ENCODE peak calls at places on chromosomes 16 and 17, in five cellular contexts. A is A549, O is left ventricle myocardium inferior, Y is fibroblast of mammary gland, W is AG04450. C is an unnamed sample.

GRCh38 chr16:997440-998051 is 16.0 kb downstream of the SOX8 start:
- DNase-seq in A (peak; percentile 72), O (peak; percentile 48), Y (peak; percentile 33), W (no peak), C (peak; percentile 25)

GRCh38 chr16:67177743-67178699 is 5.7 kb downstream of the MATCAP1 start:
- DNase-seq in A (peak; percentile 57), O (peak; percentile 60), Y (peak; percentile 51), W (no peak), C (peak; percentile 59)

GRCh38 chr16:19898924-19899604 is 14.4 kb upstream of the GPRC5B start:
- DNase-seq in A (peak; percentile 68), O (no peak), Y (peak; percentile 63), W (no peak), C (peak; percentile 62)

GRCh38 chr16:17161034-17161433 is 309.7 kb downstream of the XYLT1 start:
- DNase-seq in A (no peak), O (no peak), Y (no peak), W (no peak), C (no peak)

GRCh38 chr16:55073830-55074229 is 143.2 kb downstream of the IRX5 start:
- DNase-seq in A (no peak), O (no peak), Y (no peak), W (no peak), C (no peak)

GRCh38 chr16:48408688-48409087 is 23.5 kb upstream of the SIAH1 start:
- DNase-seq in A (no peak), O (peak; percentile 31), Y (peak; percentile 57), W (no peak), C (peak; percentile 78)

GRCh38 chr16:67235816-67236547 is 9.1 kb downstream of the TMEM208 start:
- DNase-seq in A (no peak), O (no peak), Y (no peak), W (no peak), C (no peak)

GRCh38 chr16:21233521-21234150 is at the start of gene ANKS4B:
- DNase-seq in A (no peak), O (no peak), Y (no peak), W (no peak), C (no peak)

GRCh38 chr16:56401482-56401881 is 23.9 kb downstream of the AMFR start:
- DNase-seq in A (peak; percentile 48), O (no peak), Y (no peak), W (no peak), C (no peak)

GRCh38 chr16:1084971-1085370 is 11.1 kb downstream of the C1QTNF8 start:
- DNase-seq in A (no peak), O (no peak), Y (no peak), W (no peak), C (no peak)

GRCh38 chr16:79811541-79811940 is 211.0 kb upstream of the MAF start:
- DNase-seq in A (no peak), O (no peak), Y (peak; percentile 2), W (no peak), C (no peak)

GRCh38 chr16:85528528-85529387 is 84.4 kb upstream of the GSE1 start:
- DNase-seq in A (peak; percentile 60), O (no peak), Y (no peak), W (no peak), C (no peak)

GRCh38 chr16:8814095-8814806 is 16.6 kb downstream of the PMM2 start:
- DNase-seq in A (no peak), O (no peak), Y (no peak), W (no peak), C (no peak)

GRCh38 chr16:54062361-54063346 is 223.9 kb downstream of the IRX3 start:
- DNase-seq in A (no peak), O (no peak), Y (no peak), W (no peak), C (no peak)

GRCh38 chr17:51650202-51650601 is 389.9 kb downstream of the UTP18 start:
- DNase-seq in A (no peak), O (no peak), Y (no peak), W (no peak), C (no peak)

GRCh38 chr17:77796201-77796860 is 162.2 kb upstream of the TNRC6C start:
- DNase-seq in A (no peak), O (no peak), Y (peak; percentile 22), W (no peak), C (no peak)

GRCh38 chr16:57807968-57808528 is 5.8 kb upstream of the KIFC3 start:
- DNase-seq in A (peak; percentile 91), O (peak; percentile 82), Y (peak; percentile 54), W (peak; percentile 47), C (peak; percentile 93)

GRCh38 chr16:58462997-58463891 is 36.7 kb upstream of the NDRG4 start:
- DNase-seq in A (no peak), O (peak; percentile 59), Y (no peak), W (no peak), C (no peak)

GRCh38 chr17:44981221-44981968 is 13.3 kb upstream of the C1QL1 start:
- DNase-seq in A (peak; percentile 84), O (no peak), Y (peak; percentile 81), W (peak; percentile 75), C (peak; percentile 28)

GRCh38 chr17:62626719-62627218 is 701 bp upstream of the MRC2 start:
- DNase-seq in A (peak; percentile 82), O (peak; percentile 67), Y (peak; percentile 95), W (peak; percentile 61), C (peak; percentile 94)

DNA sequence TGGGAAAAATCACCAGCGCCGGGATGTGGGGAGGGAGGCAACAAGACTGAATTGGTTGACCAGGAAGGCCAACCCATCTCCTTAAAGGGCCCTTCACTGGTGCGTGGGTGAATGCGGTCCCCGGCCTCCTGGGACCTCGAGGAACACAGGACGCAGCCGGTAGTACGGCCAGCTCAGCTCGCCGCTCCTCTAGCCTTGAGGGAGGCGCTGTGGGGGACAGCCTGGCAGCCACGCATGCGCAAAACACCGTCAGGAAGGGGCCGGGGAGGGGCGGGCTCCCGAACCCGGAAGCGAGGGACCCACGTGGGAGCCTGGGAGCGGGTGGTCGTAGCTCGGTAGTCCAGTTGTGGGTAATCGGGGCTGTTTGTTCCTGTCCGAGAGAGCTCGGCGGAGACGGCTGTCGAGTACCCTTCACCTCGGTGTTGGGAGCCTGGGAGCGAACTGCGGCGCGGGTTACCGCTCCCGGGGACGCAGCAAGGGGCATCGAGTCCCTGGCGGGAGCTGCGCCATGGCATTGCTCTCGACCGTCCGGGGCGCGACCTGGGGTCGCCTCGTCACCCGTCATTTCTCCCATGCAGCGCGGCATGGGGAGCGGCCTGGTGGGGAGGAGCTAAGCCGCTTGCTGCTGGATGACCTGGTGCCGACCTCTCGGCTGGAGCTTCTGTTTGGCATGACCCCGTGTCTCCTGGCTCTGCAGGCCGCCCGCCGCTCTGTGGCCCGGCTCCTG is at the start of gene MRM1:
- DNase-seq in A (peak; percentile 89), O (peak; percentile 94), Y (peak; percentile 87), W (peak; percentile 76), C (peak; percentile 91)
- TF ChIP-seq CTCF in A (peak; percentile 33), O (no peak), Y (no peak), W (peak; percentile 16), C (no peak)

DNA sequence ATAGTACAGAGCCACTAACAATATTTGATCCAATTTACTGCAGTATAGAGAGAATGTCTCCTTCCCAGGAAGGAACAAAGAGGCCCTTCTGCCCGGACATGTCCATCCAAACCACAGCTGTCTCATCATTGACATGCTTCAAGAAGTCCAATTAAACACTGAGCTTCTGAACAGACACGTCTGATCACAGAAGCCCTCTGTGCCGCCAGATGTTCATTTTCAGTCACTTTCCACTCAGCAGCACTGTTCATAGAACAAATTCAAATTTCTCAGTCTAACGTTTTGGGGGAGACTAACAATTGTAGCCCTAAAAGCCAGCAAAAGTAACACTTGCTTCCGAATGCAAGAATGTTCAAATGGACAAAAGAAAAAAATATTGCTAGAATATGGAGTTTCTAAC is 15.3 kb downstream of the ZC3H7A start:
- DNase-seq in A (no peak), O (no peak), Y (no peak), W (no peak), C (no peak)
- H3K4me3 ChIP-seq in A (no peak overlapping the region), O (peak overlapping the region; percentile 48), Y (no peak overlapping the region), W (no peak overlapping the region), C (no peak overlapping the region)

DNA sequence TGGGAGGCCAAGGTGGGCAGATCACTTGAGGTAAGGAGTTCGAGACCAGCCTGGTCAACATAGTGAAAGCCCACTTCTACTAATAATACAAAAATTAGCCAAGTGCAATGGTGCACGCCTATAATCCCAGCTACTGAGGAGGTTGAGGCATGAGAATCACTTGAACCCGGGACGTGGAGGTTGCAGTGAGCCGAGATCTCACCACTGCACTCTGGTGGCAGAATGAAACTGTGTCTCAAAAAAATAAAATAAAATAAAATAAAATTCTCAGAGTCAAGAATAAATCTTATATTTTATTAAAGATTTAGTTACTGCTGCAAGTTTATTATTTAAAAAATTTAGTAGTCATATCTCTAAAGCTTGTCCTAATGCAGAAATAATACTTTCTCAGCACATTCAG is 29.7 kb downstream of the ARL4D start:
- DNase-seq in A (no peak), O (no peak), Y (no peak), W (no peak), C (no peak)
- TF ChIP-seq CTCF in A (peak; percentile 36), O (no peak), Y (peak; percentile 33), W (peak; percentile 30), C (peak; percentile 22)

GRCh38 chr17:72363336-72363620 is 242.5 kb downstream of the SOX9 start:
- DNase-seq in A (no peak), O (no peak), Y (peak; percentile 54), W (no peak), C (no peak)

GRCh38 chr17:72362466-72363335 is 241.9 kb downstream of the SOX9 start:
- DNase-seq in A (peak; percentile 55), O (no peak), Y (peak; percentile 93), W (no peak), C (peak; percentile 47)

GRCh38 chr17:72359811-72360210 is 239.0 kb downstream of the SOX9 start:
- DNase-seq in A (no peak), O (no peak), Y (peak; percentile 38), W (no peak), C (no peak)

GRCh38 chr17:72360386-72360940 is 239.6 kb downstream of the SOX9 start:
- DNase-seq in A (no peak), O (no peak), Y (no peak), W (no peak), C (no peak)

GRCh38 chr17:72361892-72362291 is 241.1 kb downstream of the SOX9 start:
- DNase-seq in A (no peak), O (no peak), Y (peak; percentile 61), W (no peak), C (no peak)
- H3K4me3 ChIP-seq in A (no peak overlapping the region), O (no peak overlapping the region), Y (no peak overlapping the region), W (no peak overlapping the region), C (no peak overlapping the region)

DNA sequence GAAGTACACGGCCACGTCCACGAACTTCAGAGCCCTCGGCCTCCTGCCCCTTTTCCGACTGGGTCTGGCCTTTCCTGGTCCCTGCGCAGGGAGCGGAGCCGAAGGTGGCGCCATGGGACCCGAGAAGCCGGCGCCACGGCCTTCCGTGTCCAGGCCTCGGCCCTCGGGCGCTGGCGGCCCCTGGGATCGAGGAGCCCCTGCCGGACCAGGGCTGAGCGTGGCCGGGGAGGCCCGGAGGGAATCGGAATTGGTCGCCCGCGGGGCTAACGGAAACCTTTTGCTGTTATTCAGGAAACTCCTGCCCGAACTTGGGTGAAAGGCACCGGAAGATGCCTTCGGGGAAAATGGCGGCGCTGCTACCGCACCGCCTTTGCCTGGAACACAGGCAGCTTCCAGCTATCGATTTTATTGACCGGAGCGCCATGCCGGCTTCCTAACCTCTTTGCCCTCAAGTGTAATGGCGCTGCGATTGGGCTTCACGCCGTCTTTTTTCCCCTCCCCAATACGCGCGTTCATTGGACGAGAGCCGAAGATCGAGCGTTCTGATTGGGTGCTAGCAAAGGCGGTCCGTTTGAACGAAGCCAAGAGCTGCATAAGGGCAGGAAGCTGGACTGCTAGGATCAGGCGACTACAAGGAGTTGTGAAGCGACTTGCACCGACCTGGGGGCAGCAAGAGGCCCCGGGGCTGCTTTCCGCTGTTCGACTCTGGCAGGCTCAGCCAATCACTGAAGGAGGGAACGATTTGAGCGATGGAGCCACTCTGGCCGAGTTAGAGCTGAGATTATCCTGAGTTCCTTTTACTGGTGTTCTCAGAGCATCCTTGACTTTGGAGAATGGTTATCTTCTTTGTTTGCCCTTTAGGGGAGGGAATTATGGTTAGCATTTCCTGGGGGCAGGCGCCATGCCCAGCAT is at the start of gene ZNF689:
- DNase-seq in A (peak; percentile 98), O (peak; percentile 91), Y (peak; percentile 97), W (peak; percentile 92), C (peak; percentile 98)
- TF ChIP-seq CTCF in A (no peak), O (no peak), Y (no peak), W (no peak), C (no peak)